ENCODE peak calls at places on chromosomes 7 and 10, in four cellular contexts. T is Peyer's patch, R is mucosa of descending colon, X is GM23338. C is an unnamed sample. For H3K4me1, the result is how much of the 10 kb centered on the place peaks cover.

GRCh38 chr10:125415964-125416363 is 255.6 kb upstream of the CTBP2 start:
- DNase-seq in T (no peak), R (no peak), X (no peak), C (no peak)

GRCh38 chr7:143285454-143285756 is 647 bp downstream of the TMEM139 start:
- DNase-seq in T (no peak), X (peak), R (peak), C (no peak)

GRCh38 chr10:104505521-104506041 is 135.5 kb upstream of the SORCS3 start:
- DNase-seq in X (peak), T (no peak), R (no peak), C (no peak)

GRCh38 chr10:101967713-101968112 is 88.3 kb downstream of the ARMH3 start:
- DNase-seq in X (no peak), R (no peak), T (no peak), C (no peak)

GRCh38 chr10:95382174-95382573 is 91.4 kb upstream of the PDLIM1 start:
- DNase-seq in T (no peak), R (no peak), X (no peak), C (no peak)

GRCh38 chr10:119333146-119333792 is 125.9 kb downstream of the GRK5 start:
- DNase-seq in X (no peak), T (no peak), R (no peak), C (peak)

GRCh38 chr7:78720066-78720465 is 733.4 kb downstream of the MAGI2 start:
- DNase-seq in T (no peak), X (no peak), R (no peak), C (no peak)

GRCh38 chr10:131436467-131436866 is 124.9 kb upstream of the TCERG1L start:
- DNase-seq in T (no peak), X (no peak), R (no peak), C (no peak)

GRCh38 chr7:2585446-2585845 is 26.7 kb downstream of the IQCE start:
- DNase-seq in R (no peak), X (no peak), T (no peak), C (no peak)

GRCh38 chr10:43208147-43209063 is 58.5 kb downstream of the RASGEF1A start:
- DNase-seq in X (no peak), R (no peak), T (no peak), C (peak)

GRCh38 chr7:29627631-29628030 is 64.0 kb downstream of the PRR15 start:
- DNase-seq in R (no peak), X (no peak), T (no peak), C (no peak)

GRCh38 chr7:74324499-74325229 is 35.5 kb downstream of the CLIP2 start:
- DNase-seq in X (no peak), R (peak), T (no peak), C (no peak)

GRCh38 chr7:41970946-41971345 is 266.1 kb downstream of the GLI3 start:
- DNase-seq in X (no peak), T (no peak), R (no peak), C (no peak)

GRCh38 chr10:69362471-69362954 is 54.2 kb downstream of the TACR2 start:
- DNase-seq in X (no peak), R (peak), T (no peak), C (no peak)

GRCh38 chr10:1297566-1298301 is 241.5 kb downstream of the WDR37 start:
- DNase-seq in T (no peak), R (no peak), X (peak), C (no peak)

GRCh38 chr7:150450491-150450992 is at the start of gene GIMAP8:
- DNase-seq in R (peak), T (peak), X (peak), C (peak)

GRCh38 chr7:45447296-45447695 is 126.9 kb upstream of the ADCY1 start:
- DNase-seq in T (no peak), R (no peak), X (no peak), C (no peak)

GRCh38 chr10:46084321-46085165 is 38.5 kb upstream of the MSMB start:
- DNase-seq in T (no peak), X (no peak), R (no peak), C (no peak)

GRCh38 chr10:130202984-130203617 is 66.9 kb downstream of the GLRX3 start:
- DNase-seq in X (no peak), R (no peak), T (no peak), C (no peak)

GRCh38 chr7:96337519-96337918 is 15.6 kb upstream of the SLC25A13 start:
- DNase-seq in T (no peak), X (no peak), R (no peak), C (no peak)

GRCh38 chr7:19920200-19920599 is 146.8 kb upstream of the TMEM196 start:
- DNase-seq in X (no peak), R (no peak), T (no peak), C (no peak)

GRCh38 chr7:76076995-76077394 is 29.1 kb downstream of the MDH2 start:
- DNase-seq in R (no peak), X (no peak), T (no peak), C (no peak)

GRCh38 chr7:125675169-125675568 is 745.5 kb upstream of the POT1 start:
- DNase-seq in T (no peak), X (no peak), R (no peak), C (no peak)

GRCh38 chr7:101814996-101815825 is 2.2 kb upstream of the CUX1 start:
- DNase-seq in R (peak), X (peak), T (peak), C (peak)

GRCh38 chr7:132464740-132465139 is 111.5 kb downstream of the PLXNA4 start:
- DNase-seq in R (no peak), X (no peak), T (no peak), C (no peak)

GRCh38 chr7:92824901-92825480 is 11.4 kb downstream of the CDK6 start:
- DNase-seq in R (no peak), X (no peak), T (no peak), C (no peak)

GRCh38 chr7:30472771-30473392 is 5.7 kb downstream of the NOD1 start:
- DNase-seq in R (no peak), T (no peak), X (no peak), C (no peak)

DNA sequence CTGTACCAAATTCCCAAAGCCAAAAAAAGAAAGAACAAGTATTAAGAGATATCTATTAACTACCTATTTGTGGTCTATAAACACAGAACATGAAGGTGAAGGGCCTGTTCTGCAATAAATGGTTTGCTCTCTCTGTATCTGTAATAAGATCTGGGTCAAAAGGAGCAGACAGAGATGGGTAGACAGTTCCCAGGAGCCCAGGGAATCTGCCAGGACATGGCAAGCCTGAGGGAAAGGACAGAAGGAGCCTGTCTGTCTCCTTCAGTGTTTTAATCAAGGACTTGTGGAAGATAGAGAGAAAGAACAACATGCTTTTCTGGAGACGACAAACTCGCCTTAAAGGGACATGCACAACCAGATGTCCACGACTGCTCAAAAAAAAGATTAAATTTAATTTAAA is 165.7 kb downstream of the ELMO1 start:
- DNase-seq in R (no peak), X (no peak), T (no peak), C (no peak)
- H3K4me1 ChIP-seq in R (under half), X (under half), T (under half), C (under half)

DNA sequence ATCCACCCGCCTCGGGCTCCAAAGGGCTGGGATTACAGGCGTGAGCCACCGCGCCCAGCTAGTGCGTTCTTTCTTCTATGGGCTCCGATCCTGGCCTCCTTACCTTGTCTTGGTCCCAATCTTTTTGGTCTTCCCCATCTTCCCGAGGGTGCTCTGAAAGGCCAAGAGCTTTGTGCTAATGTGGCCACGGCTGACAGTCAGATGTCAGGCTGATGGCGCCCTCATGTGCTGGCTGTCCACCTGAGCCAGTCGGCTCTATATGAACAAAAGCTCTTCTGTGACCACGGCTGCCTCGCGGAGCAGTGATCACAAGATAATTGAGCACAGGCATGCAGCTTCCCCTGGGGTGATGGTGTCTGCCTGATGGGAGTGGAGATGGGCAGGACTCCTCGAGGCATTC is 11.0 kb upstream of the AHCYL2 start:
- DNase-seq in X (peak), T (peak), R (no peak), C (no peak)
- TF ChIP-seq CTCF in X (peak), T (no peak), R (no peak), C (no peak)

DNA sequence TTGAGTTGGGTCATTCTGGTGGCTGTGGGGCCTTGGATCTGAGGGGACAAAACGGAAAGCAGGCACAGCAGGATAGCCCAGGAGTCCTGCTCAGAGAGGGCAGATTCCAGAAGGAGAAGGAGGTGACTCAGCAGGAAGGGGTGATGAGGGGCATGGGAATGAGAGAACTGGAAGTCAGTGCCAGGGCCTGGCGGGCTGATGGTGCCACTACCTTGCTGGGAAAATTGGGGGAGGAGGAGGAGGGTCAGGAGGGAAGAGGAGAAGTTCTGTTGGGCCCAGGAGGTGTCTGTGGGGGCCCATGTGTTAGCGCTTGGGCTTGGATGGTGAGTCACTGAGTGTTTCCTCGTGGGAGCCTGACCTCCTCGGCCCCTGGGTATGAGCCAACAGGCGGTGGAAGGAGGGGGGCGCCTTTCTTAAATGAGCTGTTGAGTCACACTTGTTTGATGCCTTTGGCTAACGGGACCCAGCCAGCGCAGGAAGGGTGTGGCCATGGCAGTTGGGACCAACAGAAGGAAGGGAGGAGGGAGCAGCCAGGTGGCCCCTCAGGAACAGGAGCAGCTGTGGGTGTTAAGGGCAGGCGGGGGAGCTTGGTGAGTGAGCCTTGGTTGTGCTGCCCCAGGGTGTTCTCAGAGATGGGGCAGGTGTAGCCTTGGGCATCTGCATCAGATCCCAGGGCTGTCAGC is 130.0 kb upstream of the BTBD16 start:
- DNase-seq in R (peak), X (no peak), T (no peak), C (no peak)
- H3K4me1 ChIP-seq in R (under half), X (under half), T (under half), C (under half)

DNA sequence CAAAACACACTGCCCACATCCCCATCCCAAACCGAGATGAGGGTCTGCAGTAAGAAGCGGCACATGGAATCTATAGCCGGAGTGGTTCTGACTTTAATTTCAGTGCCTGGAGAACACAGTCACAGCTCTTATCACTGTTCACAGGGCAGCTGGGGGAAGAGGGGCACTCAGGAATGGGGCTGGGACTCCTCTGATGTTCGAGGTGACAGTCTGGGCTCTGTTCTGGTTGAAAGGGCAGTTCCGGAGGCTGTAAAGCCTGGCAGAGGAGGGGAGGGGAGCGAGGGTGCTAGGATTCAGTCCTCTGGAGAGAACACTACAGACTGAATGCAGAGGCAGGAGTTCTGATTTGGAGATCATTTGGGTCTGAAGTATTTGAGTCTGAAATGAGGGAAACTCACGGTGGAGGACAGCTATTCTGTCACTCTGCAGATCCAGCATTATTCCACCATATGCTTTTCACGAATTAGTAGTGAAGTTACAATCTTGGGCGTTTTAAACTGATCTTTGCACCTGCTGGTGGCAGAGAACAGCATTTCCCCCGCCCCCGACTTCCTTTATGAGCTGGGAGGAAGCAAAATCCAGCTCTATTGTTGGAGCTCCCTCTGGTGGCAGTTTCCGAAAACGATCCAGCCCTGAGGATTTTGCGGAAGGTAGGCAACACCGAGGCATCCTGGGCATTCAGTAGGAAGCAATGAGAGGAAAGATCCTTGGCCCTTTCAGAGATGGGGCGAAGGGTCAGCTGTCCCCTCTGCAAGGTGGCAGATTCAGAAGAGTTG is 22.7 kb upstream of the KCNK18 start:
- DNase-seq in R (peak), X (peak), T (peak), C (peak)
- TF ChIP-seq CTCF in R (peak), X (peak), T (peak), C (peak)

GRCh38 chr10:100019824-100020160 is 10.0 kb upstream of the DNMBP start:
- DNase-seq in T (no peak), R (no peak), X (peak), C (no peak)
- H3K4me1 ChIP-seq in T (under half), R (under half), X (under half), C (under half)

GRCh38 chr7:127158659-127159058 is 94.1 kb downstream of the GRM8 start:
- DNase-seq in T (no peak), X (peak), R (no peak), C (no peak)
- TF ChIP-seq CTCF in T (no peak), X (peak), R (no peak), C (no peak)

GRCh38 chr10:22599048-22599561 is 115.3 kb downstream of the PIP4K2A start:
- DNase-seq in X (no peak), R (no peak), T (no peak), C (no peak)
- H3K4me1 ChIP-seq in X (under half), R (under half), T (under half), C (half or more)

GRCh38 chr10:122213766-122214165 is 57.3 kb upstream of the BTBD16 start:
- DNase-seq in X (no peak), T (no peak), R (no peak), C (no peak)
- TF ChIP-seq CTCF in X (no peak), T (no peak), R (no peak), C (no peak)

DNA sequence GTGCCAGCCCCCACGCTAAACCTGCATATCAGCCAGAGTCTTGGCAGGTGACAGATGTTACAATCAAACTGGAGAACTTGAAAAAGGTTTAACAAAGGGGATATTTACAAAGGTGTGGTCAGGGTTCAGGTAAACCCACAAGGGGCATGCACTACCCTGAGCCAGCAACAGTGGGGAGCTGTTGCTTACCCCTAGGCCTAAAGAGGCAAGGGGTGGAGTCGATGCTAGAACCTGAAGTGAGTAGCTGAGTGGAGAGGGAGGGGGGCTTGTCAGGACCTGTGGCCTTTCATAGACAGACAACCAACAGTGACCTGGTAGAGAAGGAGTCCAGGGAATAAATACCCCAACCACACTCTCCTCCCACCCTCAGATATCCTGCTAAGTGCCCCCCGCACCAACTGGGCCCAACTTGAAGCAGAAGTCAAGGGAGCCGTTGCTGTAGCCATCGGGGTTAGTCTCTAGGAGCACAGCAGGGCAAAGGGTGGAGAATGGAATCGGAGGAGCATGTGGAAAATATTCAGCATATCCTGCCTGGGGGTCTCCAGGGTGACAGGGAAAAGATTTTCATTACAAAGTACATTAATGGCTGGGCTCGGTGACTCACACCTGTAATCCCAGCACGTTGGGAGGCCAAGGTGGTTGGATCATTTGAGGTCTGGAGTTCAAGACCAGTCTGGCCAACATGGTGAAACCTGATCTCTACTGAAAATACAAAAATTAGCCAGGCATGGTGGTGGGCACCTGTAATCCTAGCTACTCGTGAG is 53.6 kb upstream of the ABLIM1 start:
- DNase-seq in T (no peak), X (no peak), R (no peak), C (no peak)
- H3K4me1 ChIP-seq in T (under half), X (under half), R (under half), C (under half)

C was measured in spleen.